ENCODE peak calls at places on chromosomes 6 and 20, in four cellular contexts. L, K, X and Z are unnamed samples.

GRCh38 chr6:13398421-13398994 is 70.2 kb upstream of the TBC1D7 start:
- DNase-seq in L (no peak), K (peak; percentile 89), X (peak; percentile 72), Z (no peak)

GRCh38 chr20:51366155-51366886 is 176.2 kb downstream of the NFATC2 start:
- DNase-seq in L (peak; percentile 100), K (no peak), X (no peak), Z (no peak)

GRCh38 chr20:17510548-17510947 is 20.6 kb downstream of the BFSP1 start:
- DNase-seq in L (no peak), K (no peak), X (no peak), Z (no peak)

GRCh38 chr20:43565758-43566104 is 6.9 kb downstream of the SGK2 start:
- DNase-seq in L (no peak), K (no peak), X (no peak), Z (no peak)

GRCh38 chr6:44138717-44139350 is 11.5 kb downstream of the TMEM63B start:
- DNase-seq in L (no peak), K (no peak), X (no peak), Z (no peak)

GRCh38 chr6:99002826-99003225 is 55.1 kb upstream of the FBXL4 start:
- DNase-seq in L (peak; percentile 22), K (no peak), X (no peak), Z (no peak)

GRCh38 chr6:38938741-38939140 is 109.8 kb upstream of the GLP1R start:
- DNase-seq in L (no peak), K (no peak), X (no peak), Z (no peak)

GRCh38 chr6:22271044-22271443 is 25.8 kb downstream of the PRL start:
- DNase-seq in L (no peak), K (no peak), X (no peak), Z (peak; percentile 20)

GRCh38 chr20:14830899-14831298 is 493.5 kb upstream of the FLRT3 start:
- DNase-seq in L (no peak), K (no peak), X (no peak), Z (no peak)

GRCh38 chr6:154457881-154458284 is 52.6 kb downstream of the CNKSR3 start:
- DNase-seq in L (no peak), K (no peak), X (no peak), Z (no peak)

GRCh38 chr6:93407186-93407585 is 12.2 kb downstream of the EPHA7 start:
- DNase-seq in L (peak; percentile 26), K (no peak), X (no peak), Z (no peak)

GRCh38 chr6:99119109-99120031 is 171.6 kb upstream of the FBXL4 start:
- DNase-seq in L (peak; percentile 29), K (peak; percentile 74), X (peak; percentile 32), Z (peak; percentile 33)

GRCh38 chr6:158972241-158973233 is 27.5 kb downstream of the RSPH3 start:
- DNase-seq in L (peak; percentile 43), K (no peak), X (no peak), Z (no peak)

GRCh38 chr6:139534472-139535115 is 160.1 kb upstream of the CITED2 start:
- DNase-seq in L (no peak), K (peak; percentile 72), X (no peak), Z (no peak)

GRCh38 chr6:104229057-104229456 is 630.7 kb downstream of the HACE1 start:
- DNase-seq in L (no peak), K (no peak), X (no peak), Z (no peak)

GRCh38 chr6:12585497-12585958 is 131.0 kb upstream of the PHACTR1 start:
- DNase-seq in L (peak; percentile 92), K (no peak), X (no peak), Z (no peak)

GRCh38 chr20:58330229-58330628 is 20.7 kb downstream of the RAB22A start:
- DNase-seq in L (no peak), K (no peak), X (no peak), Z (no peak)

GRCh38 chr6:14932485-14933178 is 313.2 kb upstream of the JARID2 start:
- DNase-seq in L (no peak), K (no peak), X (no peak), Z (no peak)

GRCh38 chr6:27332692-27333641 is 20.9 kb upstream of the POM121L2 start:
- DNase-seq in L (peak; percentile 72), K (peak; percentile 87), X (peak; percentile 73), Z (no peak)

GRCh38 chr6:96022225-96022624 is 6.5 kb downstream of the FUT9 start:
- DNase-seq in L (no peak), K (no peak), X (no peak), Z (no peak)

GRCh38 chr20:44717986-44718385 is 2.8 kb downstream of the CCN5 start:
- DNase-seq in L (no peak), K (peak; percentile 81), X (peak; percentile 63), Z (no peak)

GRCh38 chr6:22295145-22295544 is 1.7 kb downstream of the PRL start:
- DNase-seq in L (no peak), K (no peak), X (no peak), Z (no peak)

GRCh38 chr6:91276315-91276714 is 689.4 kb upstream of the MAP3K7 start:
- DNase-seq in L (peak; percentile 50), K (no peak), X (no peak), Z (no peak)

GRCh38 chr6:110746680-110747079 is 68.6 kb downstream of the CDK19 start:
- DNase-seq in L (no peak), K (no peak), X (no peak), Z (no peak)

GRCh38 chr20:51029556-51029955 is 6.6 kb upstream of the KCNG1 start:
- DNase-seq in L (no peak), K (no peak), X (no peak), Z (no peak)

GRCh38 chr6:28896505-28897392 is 27.0 kb downstream of the TRIM27 start:
- DNase-seq in L (peak; percentile 61), K (peak; percentile 81), X (peak; percentile 61), Z (peak; percentile 64)
- TF ChIP-seq CTCF in L (peak; percentile 26), K (peak; percentile 63), X (peak; percentile 50), Z (peak; percentile 49)

DNA sequence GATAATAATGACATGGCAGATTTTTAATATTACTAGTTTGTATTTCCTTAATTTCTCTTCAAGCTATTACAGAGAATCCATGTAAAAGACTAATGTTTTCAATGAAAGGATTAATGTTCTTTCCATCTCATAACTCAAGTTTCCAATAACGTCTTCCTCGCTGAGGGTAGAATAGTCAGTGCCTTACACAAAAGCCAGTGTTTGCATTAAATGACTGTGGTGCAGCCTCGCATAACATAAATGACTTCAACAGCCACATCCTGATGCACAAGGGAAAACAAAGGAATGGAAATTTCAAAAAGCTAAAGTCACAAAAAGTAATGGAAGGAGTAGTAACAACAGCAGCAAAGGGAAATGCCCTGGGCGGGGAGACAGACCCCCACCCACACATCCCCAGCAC is 228.4 kb downstream of the GMPR start:
- DNase-seq in L (no peak), K (no peak), X (no peak), Z (no peak)
- H3K27ac ChIP-seq in L (no peak overlapping the region), K (no peak overlapping the region), X (no peak overlapping the region), Z (no peak overlapping the region)

DNA sequence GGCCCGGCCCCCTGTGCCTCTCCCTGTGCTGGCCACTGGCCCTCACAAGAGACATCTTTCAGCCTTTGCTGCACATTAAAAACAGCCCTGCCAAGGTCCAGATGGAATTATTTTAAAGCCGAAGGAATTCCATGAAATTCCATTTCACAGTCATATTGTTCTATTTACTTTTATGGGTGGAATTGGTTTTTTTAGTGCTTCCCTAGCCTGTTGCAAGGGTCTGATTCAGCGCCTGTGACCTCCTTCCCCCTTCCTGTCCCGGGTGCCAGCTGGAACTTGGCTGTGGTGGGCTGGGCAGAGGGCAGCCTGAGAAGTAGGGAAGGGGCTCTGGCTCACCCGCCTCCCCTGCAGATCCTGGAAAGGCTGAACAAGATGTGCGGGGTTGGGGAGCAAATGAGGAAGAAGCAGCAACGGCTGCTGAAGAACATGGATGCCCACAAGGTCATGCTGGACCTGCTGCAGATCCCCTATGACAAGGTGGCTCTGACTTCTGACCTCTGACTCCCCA is 34.3 kb downstream of the UQCC2 start:
- DNase-seq in L (no peak), K (no peak), X (no peak), Z (no peak)
- H3K9ac ChIP-seq in L (no peak overlapping the region), K (no peak overlapping the region), X (no peak overlapping the region), Z (no peak overlapping the region)

DNA sequence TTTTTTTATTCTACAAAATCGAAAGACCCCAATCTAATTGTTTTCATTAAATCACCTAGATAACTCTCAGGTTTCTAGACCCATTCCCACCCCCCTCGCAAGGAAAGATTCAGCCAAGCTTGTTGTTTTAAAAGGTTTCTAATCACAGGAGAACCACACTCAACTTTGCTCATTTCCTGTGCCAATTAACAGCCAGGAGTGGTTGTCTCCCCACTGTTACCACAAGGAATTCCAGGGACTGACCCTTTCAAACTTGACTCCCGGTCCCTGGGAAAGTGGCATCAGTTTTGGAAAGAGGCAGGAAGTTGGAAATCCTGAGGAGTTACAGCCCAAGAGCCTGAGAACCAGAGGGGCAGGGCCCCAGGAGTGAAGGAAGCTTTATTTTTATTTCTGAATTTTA is 561.3 kb upstream of the JAG1 start:
- DNase-seq in L (peak; percentile 92), K (peak; percentile 75), X (peak; percentile 43), Z (no peak)
- TF ChIP-seq CTCF in L (no peak), K (no peak), X (no peak), Z (no peak)

DNA sequence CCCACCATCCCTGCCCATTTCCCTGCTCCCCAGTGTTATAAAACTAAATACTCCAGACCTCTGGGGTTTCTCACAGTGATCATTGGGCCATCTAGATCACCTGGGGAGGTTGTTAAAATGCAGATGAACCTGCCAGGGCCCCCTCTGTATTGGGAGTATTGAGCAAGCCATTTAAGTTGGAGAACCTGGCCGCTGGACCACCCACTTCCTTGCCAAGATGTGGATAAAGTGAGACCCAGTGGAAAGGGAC is 1.5 kb downstream of the ID1 start:
- DNase-seq in L (no peak), K (no peak), X (peak; percentile 73), Z (no peak)
- H3K27ac ChIP-seq in L (peak overlapping the region; percentile 98), K (peak overlapping the region; percentile 88), X (no peak overlapping the region), Z (no peak overlapping the region)